ENCODE peak calls at places on chromosomes 11 and 22, in seven cellular contexts. V is ovary, T is IMR-90, L is body of pancreas, J is GM12878, A is tibial nerve, R is heart left ventricle. H is an unnamed sample.
A peak's percentile ranks its signal among the peaks of the same experiment; 100 is the strongest.

GRCh38 chr11:16738949-16739262 is 459 bp downstream of the C11orf58 start:
- DNase-seq in V (no peak), T (no peak), L (no peak), J (no peak), A (no peak), R (no peak), H (no peak)

GRCh38 chr22:43796567-43796966 is 15.5 kb downstream of the EFCAB6 start:
- DNase-seq in V (no peak), T (peak; percentile 81), L (no peak), J (no peak), A (no peak), R (no peak), H (no peak)

GRCh38 chr22:23119492-23120414 is 22.0 kb downstream of the RSPH14 start:
- DNase-seq in V (no peak), T (no peak), L (no peak), J (no peak), A (no peak), R (no peak), H (no peak)

GRCh38 chr22:29325785-29326315 is 10.4 kb upstream of the RASL10A start:
- DNase-seq in V (no peak), T (no peak), L (no peak), J (no peak), A (no peak), R (no peak), H (no peak)

GRCh38 chr11:1869427-1870325 is 16.8 kb downstream of the LSP1 start:
- DNase-seq in V (no peak), T (no peak), L (no peak), J (no peak), A (no peak), R (no peak), H (no peak)

GRCh38 chr11:15793032-15793996 is 563.0 kb downstream of the SOX6 start:
- DNase-seq in V (no peak), T (peak; percentile 94), L (no peak), J (no peak), A (no peak), R (no peak), H (no peak)

GRCh38 chr11:66904981-66905521 is 48.2 kb downstream of the LRFN4 start:
- DNase-seq in V (no peak), T (no peak), L (no peak), J (no peak), A (no peak), R (no peak), H (no peak)

GRCh38 chr11:134069426-134069921 is 602 bp downstream of the JAM3 start:
- DNase-seq in V (peak; percentile 41), T (peak; percentile 31), L (no peak), J (no peak), A (no peak), R (peak; percentile 55), H (no peak)

GRCh38 chr22:32803020-32803758 is 1.7 kb downstream of the TIMP3 start:
- DNase-seq in V (no peak), T (peak; percentile 70), L (no peak), J (no peak), A (no peak), R (no peak), H (no peak)

GRCh38 chr11:6320411-6321207 is at the start of gene CAVIN3:
- DNase-seq in V (peak; percentile 86), T (peak; percentile 85), L (peak; percentile 79), J (peak; percentile 43), A (peak; percentile 84), R (peak; percentile 89), H (peak; percentile 73)
- TF ChIP-seq POLR2A in V (peak; percentile 29), T (peak; percentile 88), L (peak; percentile 75), J (peak; percentile 40), A (peak; percentile 48), R (peak; percentile 68), H (peak; percentile 80)

GRCh38 chr22:37571992-37572373 is 7.9 kb downstream of the LGALS2 start:
- DNase-seq in V (no peak), T (no peak), L (no peak), J (no peak), A (no peak), R (no peak), H (no peak)
- H3K4me1 ChIP-seq in V (peaks cover 6% of the 10 kb centered on the region), T (peaks cover 7% of the 10 kb centered on the region), L (peaks cover 93% of the 10 kb centered on the region), J (peaks cover 2% of the 10 kb centered on the region), A (peaks cover 57% of the 10 kb centered on the region), R (peaks cover 5% of the 10 kb centered on the region), H (peaks cover 32% of the 10 kb centered on the region)

GRCh38 chr11:232783-233565 is 3.2 kb downstream of the SIRT3 start:
- DNase-seq in V (no peak), T (no peak), L (no peak), J (no peak), A (no peak), R (no peak), H (no peak)

GRCh38 chr11:236774-237767 is at the start of gene PSMD13:
- DNase-seq in V (peak; percentile 82), T (peak; percentile 81), L (peak; percentile 87), J (no peak), A (peak; percentile 68), R (peak; percentile 90), H (peak; percentile 98)

GRCh38 chr11:240315-240714 is 3.5 kb downstream of the PSMD13 start:
- DNase-seq in V (no peak), T (no peak), L (no peak), J (no peak), A (no peak), R (no peak), H (no peak)

GRCh38 chr11:235180-235997 is 753 bp downstream of the SIRT3 start:
- DNase-seq in V (no peak), T (peak; percentile 32), L (no peak), J (no peak), A (no peak), R (no peak), H (no peak)

GRCh38 chr11:235998-236773 is at the start of gene SIRT3:
- DNase-seq in V (peak; percentile 82), T (peak; percentile 65), L (peak; percentile 90), J (peak; percentile 42), A (peak; percentile 64), R (peak; percentile 86), H (peak; percentile 89)
- TF ChIP-seq POLR2A in V (peak; percentile 27), T (peak; percentile 70), L (peak; percentile 86), J (peak; percentile 83), A (no peak), R (peak; percentile 64), H (peak; percentile 69)

GRCh38 chr11:12087075-12087775 is 23.2 kb upstream of the MICAL2 start:
- DNase-seq in V (no peak), T (peak; percentile 78), L (no peak), J (no peak), A (no peak), R (no peak), H (peak; percentile 78)

GRCh38 chr11:12085371-12086251 is 24.8 kb upstream of the MICAL2 start:
- DNase-seq in V (no peak), T (peak; percentile 64), L (no peak), J (no peak), A (no peak), R (no peak), H (no peak)

GRCh38 chr11:12086271-12087074 is 23.9 kb upstream of the MICAL2 start:
- DNase-seq in V (peak; percentile 49), T (peak; percentile 97), L (peak; percentile 44), J (no peak), A (no peak), R (peak; percentile 66), H (peak; percentile 73)

GRCh38 chr11:12083380-12083779 is 27.0 kb upstream of the MICAL2 start:
- DNase-seq in V (no peak), T (no peak), L (no peak), J (no peak), A (no peak), R (no peak), H (no peak)

GRCh38 chr11:12084191-12084717 is 26.1 kb upstream of the MICAL2 start:
- DNase-seq in V (no peak), T (no peak), L (no peak), J (no peak), A (no peak), R (no peak), H (no peak)
- H3K4me1 ChIP-seq in V (peaks cover 8% of the 10 kb centered on the region), T (peaks cover 30% of the 10 kb centered on the region), L (peaks cover 4% of the 10 kb centered on the region), J (no peaks in the 10 kb centered on the region), A (peaks cover 45% of the 10 kb centered on the region), R (peaks cover 31% of the 10 kb centered on the region), H (peaks cover 46% of the 10 kb centered on the region)

GRCh38 chr22:39254789-39255298 is 10.1 kb upstream of the PDGFB start:
- DNase-seq in V (no peak), T (peak; percentile 79), L (no peak), J (peak; percentile 41), A (no peak), R (peak; percentile 71), H (no peak)
- TF ChIP-seq POLR2A in V (no peak), T (no peak), L (no peak), J (peak; percentile 75), A (no peak), R (no peak), H (no peak)

GRCh38 chr22:48838376-48838775 is 989.3 kb downstream of the BRD1 start:
- DNase-seq in V (no peak), T (no peak), L (no peak), J (no peak), A (no peak), R (no peak), H (no peak)
- H3K4me1 ChIP-seq in V (no peaks in the 10 kb centered on the region), T (no peaks in the 10 kb centered on the region), L (no peaks in the 10 kb centered on the region), J (no peaks in the 10 kb centered on the region), A (no peaks in the 10 kb centered on the region), R (no peaks in the 10 kb centered on the region), H (no peaks in the 10 kb centered on the region)